ENCODE peak calls at places on chromosomes 13 and 19, in ten cellular contexts. P, A, U, J, C, H, M, W, X and O are unnamed samples. For H3K4me1, the result is how much of the 10 kb centered on the place peaks cover.

GRCh38 chr13:33179463-33179862 is 106.1 kb downstream of the STARD13 start:
- DNase-seq in X (no peak), U (no peak), J (no peak), M (no peak), W (no peak), A (no peak), P (no peak), H (no peak), C (no peak), O (no peak)

GRCh38 chr19:49489601-49490167 is 2.3 kb downstream of the RPL13A start:
- DNase-seq in X (no peak), A (no peak), P (no peak), U (no peak), C (peak), M (no peak), W (no peak), H (no peak), J (no peak), O (no peak)

GRCh38 chr19:3387645-3388589 is 21.5 kb downstream of the NFIC start:
- DNase-seq in X (peak), C (no peak), M (peak), H (peak), U (no peak), W (peak), A (peak), P (no peak), J (peak), O (no peak)

GRCh38 chr13:26325876-26326275 is 71.9 kb downstream of the CDK8 start:
- DNase-seq in P (no peak), C (no peak), W (no peak), X (no peak), H (no peak), U (no peak), A (no peak), J (no peak), M (no peak), O (no peak)

GRCh38 chr19:36876993-36877938 is 26.6 kb downstream of the ZNF345 start:
- DNase-seq in P (no peak), A (peak), U (no peak), W (no peak), C (no peak), X (no peak), M (no peak), J (peak), H (no peak), O (no peak)

GRCh38 chr19:35226748-35227147 is 1.8 kb downstream of the FAM187B start:
- DNase-seq in H (no peak), P (no peak), A (no peak), W (no peak), C (no peak), U (peak), M (no peak), J (no peak), X (no peak), O (no peak)

GRCh38 chr19:1041835-1042685 is 2.2 kb downstream of the ABCA7 start:
- DNase-seq in A (no peak), W (peak), X (no peak), U (no peak), H (peak), C (no peak), J (no peak), M (no peak), P (no peak), O (no peak)

GRCh38 chr19:38679839-38680238 is 32.4 kb downstream of the ACTN4 start:
- DNase-seq in W (no peak), M (no peak), A (peak), U (no peak), J (no peak), C (no peak), X (no peak), P (no peak), H (no peak), O (no peak)

GRCh38 chr13:51635137-51635878 is 51.0 kb downstream of the WDFY2 start:
- DNase-seq in A (no peak), P (no peak), X (no peak), W (no peak), J (no peak), U (no peak), M (no peak), C (no peak), H (no peak), O (peak)

GRCh38 chr19:45863840-45864628 is at the start of gene FOXA3:
- DNase-seq in J (peak), A (peak), C (peak), P (peak), M (no peak), U (peak), H (peak), W (peak), X (no peak), O (peak)

GRCh38 chr13:99796175-99796819 is 175.3 kb downstream of the ZIC5 start:
- DNase-seq in X (no peak), U (peak), H (no peak), J (peak), W (no peak), P (peak), M (no peak), A (peak), C (no peak), O (no peak)

GRCh38 chr19:824885-825284 is 2.8 kb upstream of the AZU1 start:
- DNase-seq in P (no peak), U (no peak), M (no peak), X (no peak), H (no peak), C (no peak), J (no peak), W (no peak), A (no peak), O (no peak)

GRCh38 chr13:39035799-39036198 is 2.1 kb downstream of the PROSER1 start:
- DNase-seq in M (no peak), J (no peak), C (no peak), A (no peak), W (no peak), H (no peak), P (no peak), X (no peak), U (no peak), O (no peak)

GRCh38 chr13:32837307-32837972 is 178.8 kb upstream of the KL start:
- DNase-seq in W (no peak), X (no peak), H (no peak), P (no peak), J (no peak), U (no peak), M (no peak), A (no peak), C (no peak), O (no peak)

GRCh38 chr19:7535035-7535992 is at the start of gene PNPLA6:
- DNase-seq in A (peak), C (peak), J (peak), M (peak), H (peak), P (peak), U (peak), X (peak), W (peak), O (peak)

GRCh38 chr13:31996611-31997010 is 35.0 kb upstream of the FRY start:
- DNase-seq in W (no peak), C (no peak), H (no peak), U (no peak), A (no peak), X (no peak), J (no peak), P (no peak), M (no peak), O (no peak)

GRCh38 chr19:3504723-3505122 is 1.4 kb upstream of the FZR1 start:
- DNase-seq in M (no peak), H (no peak), J (peak), W (no peak), A (no peak), P (no peak), X (no peak), C (no peak), U (no peak), O (no peak)

GRCh38 chr13:44618326-44618725 is 42.2 kb upstream of the TSC22D1 start:
- DNase-seq in J (peak), U (no peak), M (no peak), A (peak), P (no peak), W (no peak), C (no peak), H (no peak), X (no peak), O (no peak)

GRCh38 chr13:48096670-48097069 is 1.8 kb upstream of the MED4 start:
- DNase-seq in H (no peak), X (no peak), U (no peak), M (no peak), C (no peak), P (no peak), J (no peak), W (no peak), A (no peak), O (no peak)

GRCh38 chr13:43127103-43127817 is 103.9 kb downstream of the DNAJC15 start:
- DNase-seq in P (no peak), H (no peak), C (no peak), M (no peak), U (no peak), A (no peak), X (no peak), J (peak), W (no peak), O (no peak)

GRCh38 chr19:45470147-45471081 is 2.6 kb downstream of the FOSB start:
- DNase-seq in W (no peak), A (no peak), X (peak), C (peak), U (peak), J (peak), P (peak), H (no peak), M (peak), O (no peak)

GRCh38 chr19:37963190-37963947 is 56.4 kb downstream of the SIPA1L3 start:
- DNase-seq in M (no peak), P (no peak), C (no peak), X (peak), U (no peak), W (no peak), A (peak), H (no peak), J (peak), O (no peak)

GRCh38 chr13:30679483-30680330 is 55.6 kb upstream of the ALOX5AP start:
- DNase-seq in P (no peak), C (peak), U (peak), A (peak), W (no peak), J (peak), X (no peak), H (no peak), M (no peak), O (peak)

GRCh38 chr13:51534075-51534817 is 50.0 kb upstream of the WDFY2 start:
- DNase-seq in X (no peak), U (peak), H (no peak), M (no peak), J (no peak), A (no peak), P (no peak), C (peak), W (no peak), O (peak)

GRCh38 chr19:50159078-50159477 is 4.0 kb downstream of the IZUMO2 start:
- DNase-seq in J (no peak), M (no peak), H (no peak), W (no peak), P (no peak), C (no peak), U (no peak), A (no peak), X (no peak), O (no peak)

GRCh38 chr19:20078696-20079095 is 896 bp downstream of the ZNF90 start:
- DNase-seq in U (no peak), M (no peak), W (peak), P (no peak), C (no peak), H (no peak), J (peak), X (no peak), A (peak), O (peak)

GRCh38 chr13:100108913-100109507 is 20.1 kb downstream of the PCCA start:
- DNase-seq in J (peak), C (no peak), A (no peak), U (no peak), M (no peak), H (no peak), X (no peak), W (no peak), P (no peak), O (no peak)

GRCh38 chr13:101648766-101649489 is 196.5 kb downstream of the ITGBL1 start:
- DNase-seq in M (no peak), P (no peak), X (no peak), W (no peak), J (no peak), C (no peak), U (no peak), H (no peak), A (no peak), O (no peak)

GRCh38 chr19:32041681-32042292 is 303.6 kb upstream of the ZNF507 start:
- DNase-seq in M (no peak), J (peak), W (peak), C (no peak), H (peak), A (peak), U (no peak), X (no peak), P (no peak), O (peak)

GRCh38 chr13:21690955-21691354 is 20.1 kb downstream of the FGF9 start:
- DNase-seq in U (no peak), H (no peak), A (no peak), C (no peak), P (no peak), J (no peak), W (no peak), X (no peak), M (no peak), O (no peak)

GRCh38 chr19:49118565-49119410 is at the start of gene C19orf73:
- DNase-seq in A (peak), H (peak), J (peak), U (peak), C (peak), P (peak), W (peak), X (peak), M (peak), O (peak)

GRCh38 chr13:72403396-72404010 is 323.9 kb downstream of the MZT1 start:
- DNase-seq in X (no peak), H (no peak), A (no peak), W (no peak), M (no peak), J (no peak), U (no peak), C (no peak), P (no peak), O (no peak)

GRCh38 chr13:60120617-60121016 is 43.1 kb downstream of the DIAPH3 start:
- DNase-seq in X (no peak), H (no peak), J (no peak), A (no peak), W (no peak), U (no peak), M (no peak), C (no peak), P (no peak), O (no peak)

GRCh38 chr13:76822691-76823267 is 63.4 kb downstream of the KCTD12 start:
- DNase-seq in C (no peak), W (no peak), P (no peak), H (no peak), M (no peak), U (no peak), A (peak), X (no peak), J (peak), O (no peak)

GRCh38 chr19:45508681-45508930 is 1.3 kb downstream of the VASP start:
- DNase-seq in X (no peak), J (peak), H (no peak), P (no peak), M (no peak), A (no peak), U (no peak), W (no peak), C (no peak), O (no peak)

GRCh38 chr19:40623403-40624239 is 22.5 kb downstream of the LTBP4 start:
- DNase-seq in H (peak), W (peak), X (no peak), P (no peak), J (peak), M (no peak), A (peak), C (no peak), U (no peak), O (no peak)

GRCh38 chr19:46495789-46496099 is at the start of gene PNMA8B:
- DNase-seq in W (peak), M (no peak), X (peak), C (no peak), P (no peak), U (no peak), A (peak), H (no peak), J (peak), O (no peak)

GRCh38 chr13:51728275-51728673 is 75.7 kb downstream of the DHRS12 start:
- DNase-seq in A (no peak), M (no peak), W (no peak), C (no peak), P (no peak), J (no peak), X (no peak), H (no peak), U (no peak), O (no peak)

GRCh38 chr13:111857336-111857735 is 209.6 kb upstream of the SOX1 start:
- DNase-seq in U (no peak), M (no peak), A (no peak), J (no peak), C (no peak), P (no peak), H (no peak), W (no peak), X (no peak), O (no peak)

GRCh38 chr13:37666036-37666435 is 67.5 kb upstream of the POSTN start:
- DNase-seq in A (no peak), P (no peak), X (no peak), M (no peak), U (no peak), J (no peak), C (no peak), H (no peak), W (no peak), O (no peak)

GRCh38 chr13:37657134-37657533 is 58.6 kb upstream of the POSTN start:
- DNase-seq in X (no peak), C (no peak), W (no peak), A (peak), J (peak), P (no peak), U (no peak), H (no peak), M (no peak), O (no peak)

GRCh38 chr13:37667631-37668161 is 69.1 kb upstream of the POSTN start:
- DNase-seq in X (no peak), J (no peak), H (no peak), M (no peak), P (no peak), U (no peak), A (no peak), C (no peak), W (no peak), O (no peak)

DNA sequence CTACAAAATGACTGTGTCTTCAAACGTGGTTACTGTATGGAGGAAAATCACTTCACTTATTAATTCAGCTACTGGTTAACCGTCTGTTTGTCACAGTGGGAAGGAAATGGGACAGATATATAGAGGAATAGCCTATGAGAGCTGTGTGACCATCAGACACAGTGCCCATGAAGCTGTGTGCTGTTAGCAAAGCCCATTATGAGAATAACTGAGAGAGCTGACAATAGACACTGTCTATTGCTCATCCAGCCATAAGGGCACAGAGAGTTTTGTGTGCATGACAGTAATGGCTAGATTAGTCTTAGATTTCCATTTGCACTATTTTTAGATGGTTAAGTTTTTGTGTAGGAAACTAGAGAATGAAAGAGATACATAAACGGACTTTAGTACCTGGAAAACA is 64.1 kb upstream of the POSTN start:
- DNase-seq in C (no peak), J (no peak), M (no peak), W (no peak), H (no peak), U (no peak), X (no peak), P (no peak), A (no peak), O (no peak)
- H3K4me3 ChIP-seq in C (no peak), J (no peak), M (no peak), W (no peak), H (no peak), U (no peak), X (no peak), P (no peak), A (no peak), O (no peak)

GRCh38 chr13:103250071-103250470 is 183.9 kb upstream of the SLC10A2 start:
- DNase-seq in X (no peak), A (no peak), U (no peak), J (no peak), C (no peak), M (no peak), W (no peak), P (no peak), H (no peak), O (no peak)

GRCh38 chr13:103255587-103256301 is 189.5 kb upstream of the SLC10A2 start:
- DNase-seq in J (no peak), H (no peak), U (no peak), A (no peak), M (no peak), C (no peak), P (no peak), X (no peak), W (no peak), O (no peak)
- H3K27ac ChIP-seq in J (no peak), H (no peak), U (no peak), A (no peak), M (no peak), C (no peak), P (no peak), X (no peak), W (no peak), O (no peak)

GRCh38 chr19:6100284-6100915 is 9.9 kb downstream of the RFX2 start:
- DNase-seq in J (no peak), P (peak), W (no peak), C (no peak), X (no peak), H (no peak), U (peak), M (no peak), A (no peak), O (peak)

GRCh38 chr19:6099633-6100032 is 10.7 kb downstream of the RFX2 start:
- DNase-seq in U (no peak), X (no peak), H (no peak), A (no peak), W (no peak), P (no peak), M (no peak), J (no peak), C (no peak), O (no peak)

GRCh38 chr19:6098574-6098973 is 11.7 kb downstream of the RFX2 start:
- DNase-seq in M (no peak), W (no peak), X (no peak), U (no peak), A (no peak), H (no peak), J (no peak), C (no peak), P (no peak), O (no peak)

GRCh38 chr19:6097911-6098310 is 12.4 kb downstream of the RFX2 start:
- DNase-seq in U (no peak), M (no peak), C (no peak), P (no peak), H (no peak), J (no peak), X (no peak), W (no peak), A (no peak), O (no peak)

DNA sequence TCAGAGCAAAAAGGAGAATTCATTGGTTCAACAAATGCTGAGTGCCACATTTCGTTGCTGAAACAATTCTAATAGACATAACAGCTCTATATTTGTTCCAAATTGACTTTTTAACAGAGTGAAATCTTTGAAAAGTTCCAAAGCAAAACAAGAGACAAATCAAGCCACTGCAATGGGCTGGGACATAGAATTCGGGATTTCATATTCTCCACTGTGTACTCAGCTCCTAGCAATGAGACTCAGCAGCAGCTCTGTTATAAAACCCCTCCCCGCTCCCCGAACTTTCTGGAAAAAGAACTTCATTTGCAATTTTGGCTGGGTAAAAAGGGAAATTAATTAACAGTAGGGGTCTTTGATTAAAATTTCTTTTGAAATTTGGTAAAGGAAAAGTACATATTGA is 11.3 kb downstream of the RFX2 start:
- DNase-seq in A (no peak), P (no peak), M (no peak), W (no peak), J (no peak), U (no peak), C (no peak), H (no peak), X (no peak), O (no peak)
- H3K4me1 ChIP-seq in A (under half), P (under half), M (half or more), W (under half), J (under half), U (under half), C (under half), H (under half), X (under half), O (under half)

GRCh38 chr13:41459754-41460111 is 2.4 kb downstream of the RGCC start:
- DNase-seq in P (no peak), C (no peak), U (no peak), X (no peak), H (no peak), A (no peak), J (no peak), W (no peak), M (no peak), O (no peak)
- H3K4me3 ChIP-seq in P (peak), C (peak), U (peak), X (peak), H (no peak), A (peak), J (no peak), W (no peak), M (peak), O (peak)